ENCODE peak calls at places on chromosome 12, in five cellular contexts. F, D, B, W and U are unnamed samples.

GRCh38 chr12:85657836-85658235 is 178.4 kb downstream of the RASSF9 start:
- DNase-seq in F (no peak), D (no peak), B (no peak), W (no peak), U (no peak)

GRCh38 chr12:18559242-18559641 is 178.6 kb downstream of the PLCZ1 start:
- DNase-seq in F (no peak), D (no peak), B (no peak), W (no peak), U (no peak)

GRCh38 chr12:112236786-112237185 is 111.4 kb downstream of the TRAFD1 start:
- DNase-seq in F (no peak), D (no peak), B (no peak), W (no peak), U (no peak)

GRCh38 chr12:76755829-76756379 is 8.0 kb upstream of the ZDHHC17 start:
- DNase-seq in F (no peak), D (no peak), B (no peak), W (no peak), U (no peak)

GRCh38 chr12:90951418-90952110 is 3.4 kb downstream of the CCER1 start:
- DNase-seq in F (no peak), D (no peak), B (no peak), W (no peak), U (no peak)

GRCh38 chr12:14694145-14694544 is 2.3 kb downstream of the GUCY2C start:
- DNase-seq in F (no peak), D (no peak), B (no peak), W (no peak), U (no peak)

GRCh38 chr12:1474567-1475153 is 119.7 kb downstream of the FBXL14 start:
- DNase-seq in F (no peak), D (no peak), B (no peak), W (no peak), U (no peak)

GRCh38 chr12:79424109-79424721 is 266.5 kb downstream of the PAWR start:
- DNase-seq in F (no peak), D (no peak), B (no peak), W (no peak), U (no peak)

GRCh38 chr12:3004655-3005565 is 45.7 kb downstream of the TEAD4 start:
- DNase-seq in F (no peak), D (peak; percentile 49), B (no peak), W (no peak), U (no peak)

GRCh38 chr12:113424915-113425823 is 3.0 kb downstream of the SDSL start:
- DNase-seq in F (peak; percentile 35), D (peak; percentile 71), B (no peak), W (peak; percentile 70), U (no peak)

GRCh38 chr12:87120440-87120839 is 864.2 kb upstream of the MGAT4C start:
- DNase-seq in F (no peak), D (no peak), B (no peak), W (no peak), U (no peak)

GRCh38 chr12:25388216-25388615 is 137.5 kb upstream of the KRAS start:
- DNase-seq in F (no peak), D (no peak), B (no peak), W (no peak), U (no peak)

GRCh38 chr12:97877404-97877803 is 414.8 kb downstream of the RMST start:
- DNase-seq in F (no peak), D (no peak), B (no peak), W (no peak), U (no peak)

GRCh38 chr12:122909442-122910288 is 13.7 kb upstream of the VPS37B start:
- DNase-seq in F (no peak), D (no peak), B (no peak), W (peak; percentile 50), U (peak; percentile 65)

GRCh38 chr12:57429473-57430116 is 1.2 kb downstream of the R3HDM2 start:
- DNase-seq in F (no peak), D (no peak), B (no peak), W (no peak), U (no peak)

GRCh38 chr12:3755898-3756297 is 3.0 kb upstream of the CRACR2A start:
- DNase-seq in F (no peak), D (peak; percentile 62), B (no peak), W (no peak), U (no peak)

GRCh38 chr12:40825156-40825555 is 132.9 kb downstream of the CNTN1 start:
- DNase-seq in F (no peak), D (no peak), B (no peak), W (no peak), U (no peak)

GRCh38 chr12:91833780-91834359 is 311.8 kb downstream of the BTG1 start:
- DNase-seq in F (no peak), D (no peak), B (no peak), W (peak; percentile 11), U (no peak)

GRCh38 chr12:85874064-85874463 is at the start of gene NTS:
- DNase-seq in F (no peak), D (no peak), B (no peak), W (no peak), U (no peak)

GRCh38 chr12:113659015-113659414 is 187.3 kb upstream of the LHX5 start:
- DNase-seq in F (no peak), D (no peak), B (no peak), W (no peak), U (no peak)

GRCh38 chr12:20438307-20438779 is 70.0 kb downstream of the PDE3A start:
- DNase-seq in F (no peak), D (no peak), B (no peak), W (no peak), U (no peak)

GRCh38 chr12:113007166-113007565 is 28.8 kb downstream of the OAS2 start:
- DNase-seq in F (no peak), D (no peak), B (no peak), W (no peak), U (no peak)

GRCh38 chr12:124569375-124570148 is 2.1 kb upstream of the NCOR2 start:
- DNase-seq in F (no peak), D (no peak), B (no peak), W (no peak), U (no peak)

GRCh38 chr12:68924546-68924945 is 8.4 kb downstream of the CPM start:
- DNase-seq in F (no peak), D (no peak), B (no peak), W (no peak), U (no peak)

GRCh38 chr12:26281320-26281719 is 85.9 kb downstream of the SSPN start:
- DNase-seq in F (no peak), D (peak; percentile 48), B (no peak), W (no peak), U (no peak)

GRCh38 chr12:101697197-101697929 is at the start of gene CHPT1:
- DNase-seq in F (peak; percentile 73), D (peak; percentile 90), B (peak; percentile 48), W (peak; percentile 81), U (peak; percentile 55)

GRCh38 chr12:18837025-18837424 is 99.1 kb downstream of the CAPZA3 start:
- DNase-seq in F (no peak), D (no peak), B (no peak), W (no peak), U (no peak)

GRCh38 chr12:52181757-52182156 is 10.1 kb downstream of the KRT80 start:
- DNase-seq in F (no peak), D (no peak), B (no peak), W (no peak), U (peak; percentile 37)